ENCODE peak calls at places on chromosomes 13 and 19, in six cellular contexts. One of them, this sample, is unnamed.
A peak's percentile ranks its signal among the peaks of the same experiment; 100 is the strongest.

GRCh38 chr19:33515921-33516320 is 5.7 kb downstream of the PEPD start:
- DNase-seq in anterior cingulate cortex: no peak
- DNase-seq in effector memory CD4-positive, alpha-beta T cell: no peak
- DNase-seq in mesenchymal stem cell: no peak
- DNase-seq in NCI-H345: no peak
- DNase-seq in cardiac muscle cell: no peak
- DNase-seq in this sample: no peak

GRCh38 chr13:94154362-94154761 is 325.1 kb downstream of the DCT start:
- DNase-seq in anterior cingulate cortex: no peak
- DNase-seq in NCI-H345: no peak
- DNase-seq in mesenchymal stem cell: no peak
- DNase-seq in effector memory CD4-positive, alpha-beta T cell: no peak
- DNase-seq in cardiac muscle cell: peak; percentile 74
- DNase-seq in this sample: no peak

GRCh38 chr19:289651-290538 is 1.3 kb downstream of the PLPP2 start:
- DNase-seq in mesenchymal stem cell: peak; percentile 62
- DNase-seq in NCI-H345: peak; percentile 87
- DNase-seq in effector memory CD4-positive, alpha-beta T cell: no peak
- DNase-seq in anterior cingulate cortex: no peak
- DNase-seq in cardiac muscle cell: peak; percentile 31
- DNase-seq in this sample: no peak

GRCh38 chr13:36918246-36919060 is 1.6 kb downstream of the SMAD9 start:
- DNase-seq in mesenchymal stem cell: peak; percentile 54
- DNase-seq in cardiac muscle cell: peak; percentile 17
- DNase-seq in anterior cingulate cortex: no peak
- DNase-seq in effector memory CD4-positive, alpha-beta T cell: no peak
- DNase-seq in NCI-H345: peak; percentile 39
- DNase-seq in this sample: peak; percentile 47

GRCh38 chr19:23436944-23437343 is 41.7 kb upstream of the ZNF91 start:
- DNase-seq in anterior cingulate cortex: no peak
- DNase-seq in cardiac muscle cell: no peak
- DNase-seq in effector memory CD4-positive, alpha-beta T cell: no peak
- DNase-seq in NCI-H345: no peak
- DNase-seq in mesenchymal stem cell: no peak
- DNase-seq in this sample: no peak

GRCh38 chr19:10552596-10553053 is 8.9 kb downstream of the ATG4D start:
- DNase-seq in effector memory CD4-positive, alpha-beta T cell: no peak
- DNase-seq in mesenchymal stem cell: peak; percentile 30
- DNase-seq in NCI-H345: peak; percentile 5
- DNase-seq in cardiac muscle cell: peak; percentile 26
- DNase-seq in anterior cingulate cortex: no peak
- DNase-seq in this sample: no peak

GRCh38 chr13:41332829-41333228 is 21.8 kb downstream of the NAA16 start:
- DNase-seq in effector memory CD4-positive, alpha-beta T cell: no peak
- DNase-seq in anterior cingulate cortex: no peak
- DNase-seq in NCI-H345: no peak
- DNase-seq in mesenchymal stem cell: no peak
- DNase-seq in cardiac muscle cell: no peak
- DNase-seq in this sample: no peak

GRCh38 chr19:58550362-58551122 is 4.4 kb downstream of the CHMP2A start:
- DNase-seq in effector memory CD4-positive, alpha-beta T cell: no peak
- DNase-seq in NCI-H345: no peak
- DNase-seq in mesenchymal stem cell: no peak
- DNase-seq in anterior cingulate cortex: no peak
- DNase-seq in cardiac muscle cell: no peak
- DNase-seq in this sample: no peak

GRCh38 chr13:30797847-30798246 is 62.5 kb downstream of the ALOX5AP start:
- DNase-seq in anterior cingulate cortex: no peak
- DNase-seq in effector memory CD4-positive, alpha-beta T cell: no peak
- DNase-seq in cardiac muscle cell: no peak
- DNase-seq in NCI-H345: no peak
- DNase-seq in mesenchymal stem cell: no peak
- DNase-seq in this sample: no peak

GRCh38 chr13:65074248-65074647 is 2155.9 kb downstream of the PCDH9 start:
- DNase-seq in cardiac muscle cell: no peak
- DNase-seq in effector memory CD4-positive, alpha-beta T cell: no peak
- DNase-seq in mesenchymal stem cell: no peak
- DNase-seq in NCI-H345: no peak
- DNase-seq in anterior cingulate cortex: no peak
- DNase-seq in this sample: no peak

GRCh38 chr19:30669329-30670010 is 297.3 kb downstream of the ZNF536 start:
- DNase-seq in mesenchymal stem cell: peak; percentile 30
- DNase-seq in cardiac muscle cell: peak; percentile 43
- DNase-seq in anterior cingulate cortex: peak; percentile 42
- DNase-seq in NCI-H345: peak; percentile 42
- DNase-seq in effector memory CD4-positive, alpha-beta T cell: no peak
- DNase-seq in this sample: no peak

GRCh38 chr13:53821632-53822031 is 793.0 kb downstream of the OLFM4 start:
- DNase-seq in effector memory CD4-positive, alpha-beta T cell: no peak
- DNase-seq in mesenchymal stem cell: no peak
- DNase-seq in NCI-H345: no peak
- DNase-seq in cardiac muscle cell: no peak
- DNase-seq in anterior cingulate cortex: no peak
- DNase-seq in this sample: no peak

GRCh38 chr13:111853766-111854165 is 213.2 kb upstream of the SOX1 start:
- DNase-seq in cardiac muscle cell: no peak
- DNase-seq in NCI-H345: peak; percentile 98
- DNase-seq in anterior cingulate cortex: no peak
- DNase-seq in effector memory CD4-positive, alpha-beta T cell: no peak
- DNase-seq in mesenchymal stem cell: no peak
- DNase-seq in this sample: peak; percentile 100

GRCh38 chr13:98890186-98890585 is 87.7 kb downstream of the DOCK9 start:
- DNase-seq in effector memory CD4-positive, alpha-beta T cell: no peak
- DNase-seq in NCI-H345: no peak
- DNase-seq in anterior cingulate cortex: peak; percentile 9
- DNase-seq in cardiac muscle cell: peak; percentile 69
- DNase-seq in mesenchymal stem cell: peak; percentile 75
- DNase-seq in this sample: no peak

This sample was measured in NCI-H1092 treated with DMSO at 0.1 percent for 48 hours.